ENCODE peak calls at places on chromosome 3, in ten cellular contexts. V is endothelial cell of umbilical vein, P is left ventricle myocardium inferior, L is HL-60, A is AG04450, O is uterus, S is ovary, M is adrenal gland, N is pancreas, I is IMR-90. H is an unnamed sample.
A peak's percentile ranks its signal among the peaks of the same experiment; 100 is the strongest.

GRCh38 chr3:25483456-25483855 is 55.4 kb downstream of the RARB start:
- DNase-seq in M (no peak), L (no peak), I (no peak), N (no peak), V (peak; percentile 90), O (no peak), S (no peak), P (no peak), A (no peak), H (no peak)

GRCh38 chr3:36843065-36844051 is 79.0 kb upstream of the DCLK3 start:
- DNase-seq in A (no peak), S (no peak), N (no peak), M (peak; percentile 60), P (no peak), I (peak; percentile 23), V (peak; percentile 19), O (no peak), L (no peak), H (peak; percentile 56)

GRCh38 chr3:183662099-183662498 is 26.7 kb downstream of the KLHL24 start:
- DNase-seq in I (no peak), A (no peak), N (no peak), V (no peak), L (no peak), P (no peak), M (no peak), O (no peak), S (no peak), H (peak; percentile 35)

GRCh38 chr3:167941234-167941995 is 154.3 kb downstream of the GOLIM4 start:
- DNase-seq in V (peak; percentile 36), N (no peak), P (no peak), I (peak; percentile 88), A (peak; percentile 78), O (peak; percentile 22), M (no peak), L (peak; percentile 82), S (no peak), H (no peak)

GRCh38 chr3:119884161-119884557 is 102.3 kb downstream of the NR1I2 start:
- DNase-seq in N (no peak), I (no peak), L (no peak), P (no peak), O (no peak), V (no peak), A (no peak), S (no peak), M (no peak), H (no peak)

GRCh38 chr3:144810150-144810549 is 838.5 kb downstream of the DIPK2A start:
- DNase-seq in L (no peak), P (no peak), S (no peak), N (no peak), M (no peak), V (peak; percentile 20), O (no peak), A (no peak), I (no peak), H (no peak)

GRCh38 chr3:71142440-71143161 is 440.9 kb downstream of the FOXP1 start:
- DNase-seq in S (peak; percentile 51), I (peak; percentile 34), M (no peak), N (no peak), V (peak; percentile 39), O (no peak), L (peak; percentile 16), A (no peak), P (no peak), H (no peak)

GRCh38 chr3:31295150-31295765 is 237.5 kb upstream of the STT3B start:
- DNase-seq in P (no peak), N (no peak), I (no peak), V (no peak), L (no peak), S (no peak), M (no peak), A (no peak), O (no peak), H (no peak)

GRCh38 chr3:13194285-13195209 is 121.3 kb upstream of the IQSEC1 start:
- DNase-seq in L (no peak), I (no peak), M (no peak), S (no peak), O (no peak), N (no peak), A (no peak), P (no peak), V (no peak), H (no peak)

GRCh38 chr3:13191016-13191415 is 117.8 kb upstream of the IQSEC1 start:
- DNase-seq in L (no peak), N (no peak), M (no peak), V (no peak), S (no peak), O (no peak), A (no peak), I (no peak), P (no peak), H (no peak)

GRCh38 chr3:13190376-13190762 is 117.1 kb upstream of the IQSEC1 start:
- DNase-seq in S (no peak), A (no peak), O (no peak), L (no peak), I (no peak), V (no peak), N (no peak), P (no peak), M (no peak), H (no peak)

GRCh38 chr3:13193320-13194284 is 120.4 kb upstream of the IQSEC1 start:
- DNase-seq in S (no peak), O (no peak), M (no peak), N (peak; percentile 34), L (no peak), P (no peak), V (no peak), A (no peak), I (no peak), H (no peak)

DNA sequence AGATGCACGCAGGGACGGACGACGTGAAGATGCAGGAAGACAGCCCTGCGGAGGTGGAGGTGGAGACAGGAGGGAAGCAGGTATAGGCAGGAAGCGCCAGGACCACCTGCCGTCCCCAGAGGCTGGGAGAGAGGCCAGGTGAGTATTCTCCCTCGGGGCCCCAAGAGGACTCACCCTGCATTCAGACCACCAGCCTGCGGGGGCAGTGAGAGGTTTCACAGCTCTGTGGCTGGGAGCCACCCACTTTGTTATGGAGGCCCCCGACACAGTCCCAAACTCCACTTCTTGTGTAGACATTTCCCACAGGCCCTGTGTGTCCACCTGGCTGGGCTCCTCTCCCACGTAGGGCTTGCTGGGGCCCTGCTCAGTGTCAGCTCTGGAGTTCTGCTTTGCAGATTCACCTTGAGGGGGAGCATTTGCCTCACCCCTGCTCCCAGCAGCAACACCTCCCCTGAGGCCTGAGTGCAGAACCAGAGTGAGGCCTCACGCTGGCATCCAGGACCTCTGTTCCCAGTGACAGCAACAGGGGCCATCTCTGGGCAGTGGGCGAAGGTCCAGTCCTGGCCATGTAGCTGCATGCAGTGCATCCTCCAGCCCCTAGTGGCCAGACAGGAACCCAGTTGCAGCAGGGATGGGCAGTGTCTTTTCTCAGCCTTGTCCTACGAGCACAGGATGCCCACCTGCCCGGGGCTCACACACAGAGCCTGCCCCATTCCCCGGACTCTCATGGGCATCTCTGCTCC is 119.4 kb upstream of the IQSEC1 start:
- DNase-seq in P (no peak), M (no peak), N (no peak), S (no peak), O (no peak), I (peak; percentile 6), A (no peak), V (no peak), L (no peak), H (peak; percentile 6)
- TF ChIP-seq CTCF in P (peak; percentile 33), M (peak; percentile 31), N (no peak), S (no peak), O (no peak), I (peak; percentile 14), A (peak; percentile 42), V (peak; percentile 5), L (peak; percentile 29), H (peak; percentile 45)

DNA sequence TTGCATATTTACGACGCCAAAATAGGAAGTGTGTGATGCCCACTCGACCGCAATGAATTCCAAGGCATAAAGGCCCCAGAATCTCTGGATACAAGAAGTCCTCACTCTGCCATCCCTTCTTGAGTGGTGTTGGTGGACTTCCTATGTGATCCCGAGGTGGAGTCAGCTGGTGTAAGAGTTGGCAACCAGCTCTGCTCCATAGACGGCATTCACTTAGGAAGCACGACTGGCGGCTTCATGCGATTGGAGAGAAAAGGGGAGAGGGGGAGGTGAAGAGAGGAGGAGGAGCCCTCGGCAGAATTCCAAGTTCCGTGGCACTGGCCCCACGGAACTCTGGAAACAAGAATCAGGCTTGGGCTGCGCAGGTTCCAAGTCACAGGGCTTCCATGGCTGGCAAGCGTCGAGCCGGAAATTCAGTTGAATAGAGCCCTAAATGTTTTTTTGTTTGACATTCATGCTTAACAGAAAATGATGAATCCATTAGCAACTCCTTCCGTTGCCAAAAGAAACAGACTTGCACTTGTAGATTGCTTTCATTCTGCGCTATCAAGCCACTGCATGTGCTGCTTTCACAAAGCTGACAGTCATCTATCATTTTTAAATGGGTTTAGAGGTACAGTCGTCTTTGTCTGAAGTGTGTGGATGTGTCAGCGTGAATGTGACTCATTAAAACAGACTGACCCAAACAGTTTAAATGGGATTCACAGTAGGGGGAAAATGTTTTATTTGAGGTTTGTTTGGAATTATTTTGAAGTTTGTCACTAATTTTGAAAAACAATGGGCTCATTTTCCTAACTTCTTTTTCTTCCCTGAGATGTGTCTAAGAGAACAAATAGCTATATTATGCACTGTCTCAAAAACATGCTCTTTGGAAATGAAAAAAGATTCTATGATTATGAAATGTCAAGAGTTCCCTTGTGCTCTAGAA is 428.3 kb upstream of the ATP11B start:
- DNase-seq in I (no peak), L (no peak), O (no peak), P (no peak), M (no peak), V (peak; percentile 97), N (no peak), S (no peak), A (no peak), H (no peak)
- H3K4me3 ChIP-seq in I (no peak overlapping the region), L (no peak overlapping the region), O (no peak overlapping the region), P (no peak overlapping the region), M (no peak overlapping the region), V (no peak overlapping the region), N (no peak overlapping the region), S (no peak overlapping the region), A (no peak overlapping the region), H (no peak overlapping the region)

GRCh38 chr3:43523454-43524053 is 98.3 kb downstream of the ANO10 start:
- DNase-seq in N (no peak), L (no peak), S (no peak), V (no peak), P (no peak), I (peak; percentile 56), A (no peak), O (no peak), M (no peak), H (no peak)

GRCh38 chr3:43526956-43527355 is 94.9 kb downstream of the ANO10 start:
- DNase-seq in M (no peak), P (no peak), O (no peak), N (no peak), L (no peak), A (no peak), V (no peak), S (no peak), I (peak; percentile 18), H (no peak)

GRCh38 chr3:43525376-43525775 is 96.4 kb downstream of the ANO10 start:
- DNase-seq in L (no peak), N (no peak), A (no peak), S (no peak), V (no peak), I (no peak), M (no peak), O (no peak), P (no peak), H (no peak)

GRCh38 chr3:43528498-43529099 is 93.2 kb downstream of the ANO10 start:
- DNase-seq in A (no peak), M (no peak), S (no peak), O (no peak), L (no peak), V (no peak), P (no peak), N (no peak), I (no peak), H (no peak)

GRCh38 chr3:43525941-43526607 is 95.7 kb downstream of the ANO10 start:
- DNase-seq in S (no peak), O (no peak), P (no peak), I (peak; percentile 42), A (no peak), V (no peak), M (no peak), N (no peak), L (peak; percentile 13), H (peak; percentile 64)
- H3K27ac ChIP-seq in S (no peak overlapping the region), O (no peak overlapping the region), P (no peak overlapping the region), I (no peak overlapping the region), A (no peak overlapping the region), V (no peak overlapping the region), M (no peak overlapping the region), N (no peak overlapping the region), L (no peak overlapping the region), H (no peak overlapping the region)

DNA sequence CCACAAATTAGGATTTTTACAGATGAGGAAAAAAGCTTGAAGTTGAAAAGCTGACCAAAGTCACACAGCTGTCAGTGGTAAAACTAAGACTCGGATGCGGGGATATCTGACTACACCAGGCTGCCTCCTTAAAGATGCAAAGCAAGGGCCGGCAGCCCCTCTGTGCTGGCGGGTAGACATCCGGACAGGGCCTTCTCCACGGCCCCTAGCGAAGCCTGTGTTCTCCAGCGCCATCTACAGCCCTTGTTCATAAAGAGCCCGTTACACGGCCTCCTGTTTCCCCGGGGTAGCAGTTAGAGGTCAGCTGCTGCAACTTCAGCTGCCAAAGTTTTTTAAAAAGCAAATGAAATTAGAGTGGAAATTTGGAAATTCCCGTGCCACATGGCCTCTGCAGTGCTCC is 383.0 kb downstream of the TBL1XR1 start:
- DNase-seq in I (peak; percentile 43), O (no peak), L (no peak), P (peak; percentile 38), A (peak; percentile 18), N (peak; percentile 62), S (peak; percentile 32), V (peak; percentile 39), M (peak; percentile 63), H (peak; percentile 83)
- TF ChIP-seq CTCF in I (peak; percentile 54), O (no peak), L (peak; percentile 50), P (peak; percentile 74), A (peak; percentile 83), N (peak; percentile 41), S (no peak), V (peak; percentile 15), M (peak; percentile 39), H (peak; percentile 84)